ENCODE peak calls at places on chromosomes 7 and 10, in four cellular contexts. D is HTR-8/SVneo, M is NCI-H82, E is M059J. R is an unnamed sample.

GRCh38 chr7:28107960-28108359 is 72.6 kb downstream of the JAZF1 start:
- DNase-seq in D (no peak), M (no peak), E (peak), R (peak)

GRCh38 chr7:3065724-3066143 is 22.1 kb upstream of the CARD11 start:
- DNase-seq in D (peak), M (peak), E (peak), R (no peak)

GRCh38 chr10:72248477-72249151 is 25.1 kb upstream of the DDIT4 start:
- DNase-seq in D (no peak), M (no peak), E (no peak), R (peak)

GRCh38 chr7:15870337-15870736 is 183.9 kb upstream of the MEOX2 start:
- DNase-seq in D (no peak), M (no peak), E (no peak), R (no peak)

GRCh38 chr7:158283016-158283974 is 304.3 kb downstream of the PTPRN2 start:
- DNase-seq in D (no peak), M (no peak), E (no peak), R (no peak)

GRCh38 chr7:44791278-44792219 is 4.9 kb upstream of the PPIA start:
- DNase-seq in D (peak), M (no peak), E (peak), R (peak)

GRCh38 chr10:110870823-110871235 is 899 bp upstream of the PDCD4 start:
- DNase-seq in D (no peak), M (peak), E (no peak), R (peak)

GRCh38 chr10:114868801-114869200 is 47.2 kb downstream of the FHIP2A start:
- DNase-seq in D (no peak), M (no peak), E (peak), R (peak)

GRCh38 chr10:661891-662605 is 27.4 kb downstream of the DIP2C start:
- DNase-seq in D (no peak), M (peak), E (no peak), R (no peak)

GRCh38 chr10:59375990-59376389 is 13.6 kb upstream of the FAM13C start:
- DNase-seq in D (no peak), M (no peak), E (no peak), R (no peak)

GRCh38 chr7:102814025-102814471 is 65.2 kb downstream of the FAM185A start:
- DNase-seq in D (no peak), M (no peak), E (peak), R (no peak)

GRCh38 chr10:72274213-72274729 is 547 bp downstream of the DDIT4 start:
- DNase-seq in D (no peak), M (no peak), E (no peak), R (no peak)

GRCh38 chr10:13587367-13587766 is 602 bp downstream of the PRPF18 start:
- DNase-seq in D (no peak), M (peak), E (no peak), R (no peak)

GRCh38 chr10:49161411-49161997 is 26.7 kb downstream of the TMEM273 start:
- DNase-seq in D (peak), M (no peak), E (peak), R (peak)

GRCh38 chr7:110856704-110857103 is 234.2 kb upstream of the LRRN3 start:
- DNase-seq in D (no peak), M (peak), E (no peak), R (no peak)

GRCh38 chr10:1947464-1948043 is 210.2 kb upstream of the ADARB2 start:
- DNase-seq in D (no peak), M (no peak), E (no peak), R (no peak)

GRCh38 chr7:151818674-151819519 is 58.0 kb downstream of the PRKAG2 start:
- DNase-seq in D (no peak), M (no peak), E (no peak), R (no peak)

GRCh38 chr10:1186693-1186990 is 130.5 kb downstream of the WDR37 start:
- DNase-seq in D (no peak), M (no peak), E (no peak), R (no peak)